ENCODE peak calls at places on chromosomes 12 and 14, in seven cellular contexts. A is GM23338, Q is ecto neural progenitor cell, B is heart right ventricle, D is K562, M is upper lobe of right lung, S is anterior cingulate cortex. P is an unnamed sample.

GRCh38 chr12:31246470-31246850 is 79.5 kb downstream of the SINHCAF start:
- DNase-seq in D (no peak), A (no peak), B (no peak), M (no peak), Q (no peak), S (no peak), P (no peak)

GRCh38 chr12:29991924-29992323 is 208.2 kb upstream of the TMTC1 start:
- DNase-seq in M (no peak), D (no peak), B (no peak), A (no peak), Q (no peak), S (no peak), P (no peak)

GRCh38 chr12:16112626-16113560 is 164.6 kb downstream of the SLC15A5 start:
- DNase-seq in A (peak; percentile 74), Q (peak; percentile 63), D (no peak), M (no peak), S (no peak), B (no peak), P (no peak)

GRCh38 chr12:100069795-100070194 is 72.9 kb downstream of the BLTP3B start:
- DNase-seq in S (no peak), A (no peak), D (no peak), Q (no peak), M (no peak), B (no peak), P (no peak)

GRCh38 chr14:102346645-102347044 is 16.0 kb downstream of the CINP start:
- DNase-seq in D (no peak), Q (no peak), S (no peak), B (no peak), M (no peak), A (no peak), P (no peak)

GRCh38 chr12:82015623-82016347 is 256.6 kb upstream of the PPFIA2 start:
- DNase-seq in A (no peak), M (no peak), S (no peak), B (no peak), D (no peak), Q (no peak), P (no peak)

GRCh38 chr12:20602671-20603402 is 92.3 kb upstream of the SLCO1C1 start:
- DNase-seq in B (no peak), S (no peak), D (no peak), A (no peak), M (no peak), Q (no peak), P (no peak)

GRCh38 chr12:39503445-39503844 is 60.5 kb upstream of the KIF21A start:
- DNase-seq in M (no peak), D (no peak), B (no peak), A (peak; percentile 10), Q (no peak), S (no peak), P (no peak)

GRCh38 chr12:51293693-51294092 is 23.5 kb upstream of the SMAGP start:
- DNase-seq in Q (no peak), S (no peak), D (no peak), A (no peak), M (no peak), B (no peak), P (no peak)

GRCh38 chr12:27025116-27025515 is 2.8 kb downstream of the MED21 start:
- DNase-seq in Q (no peak), M (no peak), B (no peak), D (no peak), A (no peak), S (no peak), P (no peak)

GRCh38 chr14:20583908-20584307 is 3.9 kb downstream of the RNASE11 start:
- DNase-seq in B (no peak), M (no peak), A (no peak), Q (no peak), S (no peak), D (no peak), P (peak; percentile 57)

GRCh38 chr12:30197392-30198047 is 413.8 kb upstream of the TMTC1 start:
- DNase-seq in D (no peak), B (no peak), Q (no peak), A (no peak), S (no peak), M (no peak), P (no peak)

GRCh38 chr14:75283884-75284563 is 5.4 kb downstream of the FOS start:
- DNase-seq in M (peak; percentile 56), B (no peak), Q (no peak), S (no peak), A (no peak), D (peak; percentile 22), P (no peak)

GRCh38 chr14:99724196-99724891 is 40.2 kb downstream of the CYP46A1 start:
- DNase-seq in A (no peak), B (no peak), S (no peak), M (peak; percentile 40), Q (peak; percentile 35), D (no peak), P (no peak)

GRCh38 chr12:60689137-60689536 is 1093.3 kb downstream of the SLC16A7 start:
- DNase-seq in M (no peak), A (peak; percentile 59), Q (no peak), S (no peak), B (no peak), D (no peak), P (no peak)

GRCh38 chr12:71392521-71393145 is 47.0 kb upstream of the LGR5 start:
- DNase-seq in Q (peak; percentile 52), D (peak; percentile 66), B (no peak), S (no peak), M (no peak), A (peak; percentile 88), P (no peak)

GRCh38 chr14:93232159-93232558 is 25.1 kb downstream of the UBR7 start:
- DNase-seq in Q (no peak), A (no peak), D (no peak), M (peak; percentile 55), S (no peak), B (no peak), P (no peak)

GRCh38 chr14:31270196-31270772 is 62.7 kb upstream of the HECTD1 start:
- DNase-seq in A (peak; percentile 65), Q (peak; percentile 50), B (no peak), M (peak; percentile 69), D (peak; percentile 16), S (no peak), P (no peak)

GRCh38 chr12:94244165-94245133 is 96.1 kb downstream of the PLXNC1 start:
- DNase-seq in D (no peak), S (no peak), M (peak; percentile 67), B (no peak), A (no peak), Q (no peak), P (peak; percentile 69)

GRCh38 chr12:1934831-1935230 is 16.4 kb upstream of the CACNA2D4 start:
- DNase-seq in M (peak; percentile 44), B (no peak), S (no peak), Q (peak; percentile 47), D (no peak), A (no peak), P (no peak)

GRCh38 chr12:106110626-106111300 is 28.0 kb downstream of the NUAK1 start:
- DNase-seq in A (no peak), D (no peak), S (no peak), M (no peak), Q (no peak), B (no peak), P (no peak)

GRCh38 chr14:22981090-22982012 is 1.0 kb downstream of the AJUBA start:
- DNase-seq in S (no peak), D (no peak), B (peak; percentile 25), A (peak; percentile 44), Q (peak; percentile 68), M (peak; percentile 73), P (no peak)

GRCh38 chr14:51182166-51182565 is 57.9 kb upstream of the TMX1 start:
- DNase-seq in A (no peak), S (no peak), D (no peak), B (no peak), M (no peak), Q (no peak), P (no peak)

GRCh38 chr14:62079035-62079434 is 316.8 kb downstream of the SNAPC1 start:
- DNase-seq in B (no peak), M (no peak), S (no peak), A (no peak), D (no peak), Q (no peak), P (no peak)

GRCh38 chr14:50013198-50013918 is 103.0 kb downstream of the VCPKMT start:
- DNase-seq in M (no peak), S (no peak), Q (no peak), D (no peak), A (no peak), B (no peak), P (no peak)

GRCh38 chr14:103683139-103683538 is 32.1 kb downstream of the XRCC3 start:
- DNase-seq in B (no peak), D (no peak), Q (no peak), S (no peak), A (no peak), M (no peak), P (no peak)

GRCh38 chr14:21025374-21026151 is 702 bp upstream of the NDRG2 start:
- DNase-seq in M (peak; percentile 76), D (peak; percentile 63), B (peak; percentile 93), Q (peak; percentile 66), A (peak; percentile 85), S (peak; percentile 85), P (no peak)

GRCh38 chr14:72303930-72304329 is 371.7 kb downstream of the RGS6 start:
- DNase-seq in B (no peak), A (no peak), M (no peak), D (no peak), Q (no peak), S (no peak), P (no peak)

GRCh38 chr12:2555487-2556082 is 239.2 kb upstream of the FKBP4 start:
- DNase-seq in B (no peak), A (peak; percentile 24), M (peak; percentile 46), S (no peak), D (no peak), Q (no peak), P (no peak)

GRCh38 chr12:57519758-57520007 is 631 bp downstream of the DDIT3 start:
- DNase-seq in M (no peak), S (no peak), B (no peak), D (no peak), Q (peak; percentile 80), A (no peak), P (no peak)

GRCh38 chr12:52139579-52140062 is 52.2 kb downstream of the KRT80 start:
- DNase-seq in A (peak; percentile 86), Q (no peak), M (no peak), B (no peak), S (no peak), D (peak; percentile 65), P (no peak)

GRCh38 chr12:52371716-52372115 is 4.4 kb upstream of the KRT85 start:
- DNase-seq in D (no peak), A (no peak), B (no peak), Q (no peak), M (no peak), S (no peak), P (no peak)

GRCh38 chr12:124586756-124587155 is 19.3 kb upstream of the NCOR2 start:
- DNase-seq in D (no peak), B (no peak), M (no peak), A (no peak), S (no peak), Q (no peak), P (no peak)